ENCODE peak calls at places on chromosomes 12 and 14, in four cellular contexts. One of them, this sample, is unnamed. For H3K4me1, the result is how much of the 10 kb centered on the place peaks cover.

GRCh38 chr12:88842314-88842713 is 262.0 kb upstream of the KITLG start:
- DNase-seq in Peyer's patch: no peak
- DNase-seq in mucosa of descending colon: no peak
- DNase-seq in esophagus squamous epithelium: no peak
- DNase-seq in this sample: no peak

GRCh38 chr14:91890291-91890749 is 23.0 kb upstream of the TC2N start:
- DNase-seq in Peyer's patch: no peak
- DNase-seq in mucosa of descending colon: no peak
- DNase-seq in esophagus squamous epithelium: no peak
- DNase-seq in this sample: no peak

GRCh38 chr12:95262808-95263207 is 45.2 kb downstream of the VEZT start:
- DNase-seq in Peyer's patch: no peak
- DNase-seq in mucosa of descending colon: no peak
- DNase-seq in esophagus squamous epithelium: no peak
- DNase-seq in this sample: no peak

GRCh38 chr12:66446276-66446675 is 144.0 kb downstream of the HELB start:
- DNase-seq in Peyer's patch: no peak
- DNase-seq in mucosa of descending colon: no peak
- DNase-seq in esophagus squamous epithelium: no peak
- DNase-seq in this sample: no peak

GRCh38 chr12:20257311-20257710 is 111.0 kb upstream of the PDE3A start:
- DNase-seq in Peyer's patch: no peak
- DNase-seq in mucosa of descending colon: no peak
- DNase-seq in esophagus squamous epithelium: no peak
- DNase-seq in this sample: no peak

GRCh38 chr12:11901687-11902524 is 168.8 kb upstream of the BCL2L14 start:
- DNase-seq in Peyer's patch: no peak
- DNase-seq in mucosa of descending colon: no peak
- DNase-seq in esophagus squamous epithelium: no peak
- DNase-seq in this sample: no peak

GRCh38 chr14:57383125-57383524 is 7.3 kb upstream of the NAA30 start:
- DNase-seq in Peyer's patch: no peak
- DNase-seq in mucosa of descending colon: no peak
- DNase-seq in esophagus squamous epithelium: no peak
- DNase-seq in this sample: no peak

GRCh38 chr14:99734406-99735051 is 50.4 kb downstream of the CYP46A1 start:
- DNase-seq in Peyer's patch: no peak
- DNase-seq in mucosa of descending colon: peak
- DNase-seq in esophagus squamous epithelium: no peak
- DNase-seq in this sample: no peak

GRCh38 chr14:55731881-55732498 is 152.0 kb downstream of the KTN1 start:
- DNase-seq in Peyer's patch: peak
- DNase-seq in mucosa of descending colon: no peak
- DNase-seq in esophagus squamous epithelium: no peak
- DNase-seq in this sample: no peak

GRCh38 chr12:53713516-53713915 is 13.7 kb downstream of the CALCOCO1 start:
- DNase-seq in Peyer's patch: no peak
- DNase-seq in mucosa of descending colon: no peak
- DNase-seq in esophagus squamous epithelium: no peak
- DNase-seq in this sample: no peak

GRCh38 chr14:75277796-75278421 is 719 bp upstream of the FOS start:
- DNase-seq in Peyer's patch: no peak
- DNase-seq in mucosa of descending colon: no peak
- DNase-seq in esophagus squamous epithelium: no peak
- DNase-seq in this sample: no peak

GRCh38 chr12:7241404-7242005 is 52.0 kb downstream of the PEX5 start:
- DNase-seq in Peyer's patch: no peak
- DNase-seq in mucosa of descending colon: no peak
- DNase-seq in esophagus squamous epithelium: no peak
- DNase-seq in this sample: no peak

GRCh38 chr14:80208426-80208950 is 2.8 kb downstream of the DIO2 start:
- DNase-seq in Peyer's patch: no peak
- DNase-seq in mucosa of descending colon: no peak
- DNase-seq in esophagus squamous epithelium: no peak
- DNase-seq in this sample: no peak

GRCh38 chr12:125461831-125462230 is 396.6 kb downstream of the AACS start:
- DNase-seq in Peyer's patch: no peak
- DNase-seq in mucosa of descending colon: no peak
- DNase-seq in esophagus squamous epithelium: no peak
- DNase-seq in this sample: no peak

DNA sequence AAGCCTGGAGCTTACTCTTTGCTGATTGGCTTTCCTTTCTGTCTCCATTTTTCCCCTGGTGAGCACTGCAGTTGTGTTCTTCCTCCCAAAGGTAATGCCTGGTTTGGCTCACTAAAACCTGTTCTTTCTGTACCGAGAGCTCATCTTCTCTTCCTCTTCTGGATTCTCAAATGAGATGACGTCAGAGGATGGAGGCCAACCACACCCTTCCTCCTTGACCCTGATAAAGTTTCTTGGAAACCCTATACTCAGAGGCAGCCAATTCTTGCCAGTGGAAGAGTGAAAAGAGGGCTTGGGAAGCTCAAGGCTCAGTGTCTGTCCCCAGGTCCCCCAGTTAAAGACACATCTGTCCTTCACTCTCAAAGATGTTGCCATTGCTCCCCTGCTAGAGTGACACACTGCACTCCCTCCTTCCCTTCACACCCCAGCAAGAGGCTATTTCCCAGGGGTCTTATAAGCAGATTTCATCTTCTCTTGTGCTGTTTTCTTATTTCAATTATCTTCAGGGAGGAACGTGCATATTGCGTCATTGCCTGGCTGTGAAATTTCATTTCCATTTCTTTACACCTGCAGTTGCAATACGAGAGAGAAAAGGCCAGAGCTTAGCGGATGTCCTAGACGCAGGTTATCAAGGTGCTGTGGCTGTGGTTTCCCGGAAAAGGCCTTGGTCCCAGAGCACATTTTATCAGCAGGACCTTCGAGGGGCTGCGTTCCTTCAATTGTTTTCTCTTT is 27.3 kb downstream of the NTF3 start:
- DNase-seq in Peyer's patch: no peak
- DNase-seq in mucosa of descending colon: no peak
- DNase-seq in esophagus squamous epithelium: no peak
- DNase-seq in this sample: no peak
- TF ChIP-seq CTCF in Peyer's patch: no peak
- TF ChIP-seq CTCF in mucosa of descending colon: no peak
- TF ChIP-seq CTCF in esophagus squamous epithelium: no peak
- TF ChIP-seq CTCF in this sample: no peak

GRCh38 chr14:64012003-64012402 is 159.2 kb downstream of the SYNE2 start:
- DNase-seq in Peyer's patch: no peak
- DNase-seq in mucosa of descending colon: no peak
- DNase-seq in esophagus squamous epithelium: no peak
- DNase-seq in this sample: no peak
- H3K4me3 ChIP-seq in Peyer's patch: no peak
- H3K4me3 ChIP-seq in mucosa of descending colon: no peak
- H3K4me3 ChIP-seq in esophagus squamous epithelium: no peak
- H3K4me3 ChIP-seq in this sample: no peak

GRCh38 chr12:49661191-49661590 is 37.8 kb downstream of the PRPF40B start:
- DNase-seq in Peyer's patch: peak
- DNase-seq in mucosa of descending colon: no peak
- DNase-seq in esophagus squamous epithelium: no peak
- DNase-seq in this sample: no peak
- H3K4me1 ChIP-seq in Peyer's patch: under half
- H3K4me1 ChIP-seq in mucosa of descending colon: under half
- H3K4me1 ChIP-seq in esophagus squamous epithelium: under half
- H3K4me1 ChIP-seq in this sample: under half

GRCh38 chr12:128259556-128260070 is 7.4 kb upstream of the TMEM132C start:
- DNase-seq in Peyer's patch: no peak
- DNase-seq in mucosa of descending colon: no peak
- DNase-seq in esophagus squamous epithelium: no peak
- DNase-seq in this sample: no peak
- TF ChIP-seq CTCF in Peyer's patch: peak
- TF ChIP-seq CTCF in mucosa of descending colon: no peak
- TF ChIP-seq CTCF in esophagus squamous epithelium: peak
- TF ChIP-seq CTCF in this sample: no peak

GRCh38 chr12:31929140-31929526 is 30.1 kb upstream of the RESF1 start:
- DNase-seq in Peyer's patch: no peak
- DNase-seq in mucosa of descending colon: no peak
- DNase-seq in esophagus squamous epithelium: no peak
- DNase-seq in this sample: no peak
- H3K4me3 ChIP-seq in Peyer's patch: no peak
- H3K4me3 ChIP-seq in mucosa of descending colon: no peak
- H3K4me3 ChIP-seq in esophagus squamous epithelium: no peak
- H3K4me3 ChIP-seq in this sample: no peak

This sample was measured in lung.